ENCODE peak calls at places on chromosome 14, in ten cellular contexts. J is pancreas, E is BE2C, P is cardiac muscle cell, B is tibial artery, Y is ovary, U is Peyer's patch, M is heart right ventricle, Q is stomach, D is uterus. F is an unnamed sample.
A peak's percentile ranks its signal among the peaks of the same experiment; 100 is the strongest.

GRCh38 chr14:96400495-96400894 is 8.6 kb downstream of the AK7 start:
- DNase-seq in J (no peak), Y (no peak), E (no peak), D (no peak), P (no peak), M (no peak), B (no peak), U (no peak), Q (no peak), F (no peak)

GRCh38 chr14:100610511-100611217 is 23.4 kb upstream of the BEGAIN start:
- DNase-seq in J (no peak), D (peak; percentile 7), P (no peak), B (peak; percentile 43), M (no peak), E (no peak), Q (no peak), Y (no peak), U (no peak), F (no peak)

GRCh38 chr14:95808371-95808770 is 68.3 kb upstream of the TUNAR start:
- DNase-seq in M (no peak), Y (no peak), U (no peak), D (no peak), Q (no peak), E (no peak), B (no peak), P (no peak), J (no peak), F (no peak)

GRCh38 chr14:59359451-59360124 is 105.6 kb downstream of the GPR135 start:
- DNase-seq in Q (no peak), B (no peak), M (no peak), J (no peak), U (no peak), E (no peak), D (no peak), P (peak; percentile 61), Y (no peak), F (no peak)

GRCh38 chr14:35949933-35950332 is 123.8 kb downstream of the BRMS1L start:
- DNase-seq in E (no peak), U (no peak), J (no peak), M (no peak), Q (peak; percentile 46), B (no peak), P (peak; percentile 5), D (no peak), Y (no peak), F (no peak)

GRCh38 chr14:39469094-39469710 is 37.0 kb upstream of the FBXO33 start:
- DNase-seq in U (peak; percentile 20), P (peak; percentile 30), Q (no peak), M (no peak), B (no peak), Y (no peak), D (no peak), E (peak; percentile 55), J (no peak), F (peak; percentile 21)

GRCh38 chr14:74611672-74612345 is at the start of gene LTBP2:
- DNase-seq in P (peak; percentile 42), Y (no peak), U (no peak), Q (no peak), M (no peak), J (no peak), E (no peak), B (peak; percentile 72), D (peak; percentile 60), F (peak; percentile 46)

GRCh38 chr14:73467377-73467776 is 9.0 kb upstream of the NUMB start:
- DNase-seq in E (peak; percentile 17), Q (no peak), D (no peak), B (no peak), U (no peak), J (no peak), P (peak; percentile 74), Y (no peak), M (no peak), F (no peak)

GRCh38 chr14:75090353-75090752 is 20.9 kb downstream of the ZC2HC1C start:
- DNase-seq in P (no peak), U (no peak), Y (no peak), J (no peak), E (no peak), B (no peak), D (no peak), Q (no peak), M (no peak), F (no peak)

GRCh38 chr14:95511687-95512086 is 4.8 kb downstream of the SYNE3 start:
- DNase-seq in Y (no peak), J (no peak), D (no peak), E (no peak), Q (no peak), U (no peak), P (no peak), M (no peak), B (no peak), F (no peak)

GRCh38 chr14:66009104-66009503 is 477.1 kb upstream of the CCDC196 start:
- DNase-seq in Q (no peak), U (no peak), Y (no peak), M (no peak), E (no peak), P (peak; percentile 97), D (no peak), J (no peak), B (no peak), F (no peak)

GRCh38 chr14:83714141-83714540 is 1815.8 kb upstream of the FLRT2 start:
- DNase-seq in B (no peak), D (no peak), E (no peak), Y (no peak), J (no peak), P (no peak), M (no peak), U (no peak), Q (no peak), F (no peak)

GRCh38 chr14:78798757-78799156 is 628.6 kb downstream of the NRXN3 start:
- DNase-seq in E (no peak), U (no peak), D (no peak), Y (no peak), J (no peak), Q (no peak), P (no peak), B (no peak), M (no peak), F (no peak)

GRCh38 chr14:56870336-56870735 is 60.1 kb upstream of the OTX2 start:
- DNase-seq in B (no peak), D (no peak), M (no peak), Y (no peak), U (no peak), P (no peak), J (no peak), E (no peak), Q (no peak), F (no peak)
- H3K4me1 ChIP-seq in B (no peaks in the 10 kb centered on the region), D (no peaks in the 10 kb centered on the region), M (no peaks in the 10 kb centered on the region), Y (no peaks in the 10 kb centered on the region), U (no peaks in the 10 kb centered on the region), P (no peaks in the 10 kb centered on the region), J (no peaks in the 10 kb centered on the region), E (no peaks in the 10 kb centered on the region), Q (no peaks in the 10 kb centered on the region), F (peaks cover 4% of the 10 kb centered on the region)

DNA sequence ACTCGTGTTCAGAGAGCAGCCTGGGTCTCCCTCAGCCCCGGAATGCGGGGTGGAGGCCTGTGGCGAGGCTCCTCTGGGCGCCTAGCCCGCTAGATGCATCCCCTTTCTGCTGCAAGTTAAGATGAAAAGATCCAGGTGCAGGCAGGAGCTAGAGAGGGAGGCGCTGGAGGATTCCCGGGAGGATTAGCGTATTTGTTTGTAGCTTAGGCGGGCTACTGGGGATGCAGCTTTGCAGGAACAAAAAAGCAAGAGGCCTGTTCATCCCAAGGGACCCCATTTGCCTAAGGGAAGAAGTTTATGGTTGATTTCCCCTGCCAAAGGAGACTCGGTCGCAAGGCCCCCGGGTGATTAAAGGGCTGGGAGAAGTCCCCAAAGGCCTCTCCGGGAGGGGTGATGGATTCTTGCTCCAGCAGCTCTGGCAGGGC is 818 bp downstream of the CCDC177 start:
- DNase-seq in Q (no peak), U (no peak), P (peak; percentile 25), D (no peak), J (no peak), M (no peak), B (no peak), E (peak; percentile 53), Y (peak; percentile 39), F (no peak)
- H3K4me3 ChIP-seq in Q (peak overlapping the region; percentile 21), U (no peak overlapping the region), P (no peak overlapping the region), D (no peak overlapping the region), J (no peak overlapping the region), M (peak overlapping the region; percentile 39), B (no peak overlapping the region), E (peak overlapping the region; percentile 61), Y (no peak overlapping the region), F (peak overlapping the region; percentile 29)

DNA sequence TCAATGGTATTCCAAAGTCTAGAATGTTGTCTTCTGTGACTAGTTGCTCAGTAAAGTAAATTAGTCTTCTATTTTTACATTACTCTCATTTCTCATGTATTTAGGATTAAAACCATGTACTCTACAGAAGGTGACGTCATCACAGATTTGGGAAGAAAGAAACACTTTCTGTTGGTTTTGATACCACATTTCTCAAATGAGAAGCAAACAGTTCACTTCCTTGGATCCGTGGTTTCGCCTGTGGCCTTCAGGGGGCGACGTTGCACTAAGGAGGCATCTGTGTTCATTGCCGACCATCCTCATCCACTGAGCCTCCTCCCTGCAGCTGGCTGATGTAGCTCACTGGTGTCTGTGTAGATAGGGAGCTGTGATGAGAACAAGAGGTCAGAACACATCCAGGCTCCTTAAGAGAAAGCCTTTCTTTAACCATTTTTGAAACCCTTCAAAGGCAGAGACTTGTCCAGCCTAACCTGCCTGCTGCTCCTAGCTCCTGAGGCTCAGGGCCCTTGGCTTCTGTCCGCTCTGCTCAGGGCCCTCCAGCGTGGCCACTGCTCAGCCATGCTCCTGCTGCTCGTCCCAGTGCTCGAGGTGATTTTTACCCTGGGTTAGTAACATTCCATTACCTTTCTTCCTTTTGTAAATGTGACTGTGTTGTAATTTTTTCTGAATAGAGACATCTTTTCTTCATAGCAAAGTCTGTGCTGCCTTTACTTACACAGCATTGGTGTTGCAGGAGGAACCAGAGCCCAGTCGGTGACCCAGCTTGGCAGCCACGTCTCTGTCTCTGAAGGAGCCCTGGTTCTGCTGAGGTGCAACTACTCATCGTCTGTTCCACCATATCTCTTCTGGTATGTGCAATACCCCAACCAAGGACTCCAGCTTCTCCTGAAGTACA is 220.6 kb upstream of the OR4E1 start:
- DNase-seq in P (peak; percentile 10), Y (no peak), U (peak; percentile 21), Q (peak; percentile 38), B (no peak), M (no peak), J (no peak), E (peak; percentile 22), D (no peak), F (peak; percentile 23)
- TF ChIP-seq CTCF in P (peak; percentile 39), Y (no peak), U (peak; percentile 25), Q (no peak), B (no peak), M (no peak), J (no peak), E (peak; percentile 55), D (no peak), F (no peak)

DNA sequence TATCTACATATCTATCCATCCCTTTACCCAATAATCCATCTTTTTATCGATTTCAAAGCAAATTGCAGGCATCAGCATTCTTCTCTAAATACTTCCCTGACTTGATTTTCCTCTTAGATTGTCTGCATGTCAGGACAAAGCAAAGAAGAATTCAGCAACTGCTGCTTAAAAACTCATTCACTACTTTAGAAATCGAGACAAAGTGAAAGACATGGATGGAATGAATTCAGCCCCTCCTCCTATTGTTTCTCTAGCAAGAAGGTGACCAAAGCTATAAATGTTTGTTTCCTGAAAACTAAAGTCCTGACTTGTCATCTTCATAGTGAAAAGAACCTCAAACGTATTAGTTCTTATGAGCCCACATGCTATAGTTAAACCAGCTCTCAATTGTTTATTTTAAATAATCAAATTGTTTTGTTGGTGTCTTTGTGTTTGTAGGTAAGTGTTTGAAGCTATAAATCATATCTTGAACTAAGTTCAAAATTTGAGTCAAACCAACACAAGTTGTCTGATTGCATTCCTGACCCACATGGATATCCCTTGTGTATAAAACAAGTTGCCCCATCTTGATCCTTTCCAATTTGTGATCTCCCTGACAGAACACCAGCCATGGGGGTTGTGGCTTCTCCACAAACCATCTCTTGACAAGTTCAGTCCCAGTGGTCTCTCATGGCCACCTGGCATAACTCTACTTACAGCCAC is 58.6 kb upstream of the ARHGAP5 start:
- DNase-seq in M (no peak), P (no peak), U (no peak), B (no peak), E (no peak), D (no peak), J (no peak), Y (no peak), Q (no peak), F (no peak)
- H3K4me1 ChIP-seq in M (peaks cover 59% of the 10 kb centered on the region), P (peaks cover 19% of the 10 kb centered on the region), U (no peaks in the 10 kb centered on the region), B (peaks cover 8% of the 10 kb centered on the region), E (no peaks in the 10 kb centered on the region), D (no peaks in the 10 kb centered on the region), J (no peaks in the 10 kb centered on the region), Y (no peaks in the 10 kb centered on the region), Q (no peaks in the 10 kb centered on the region), F (peaks cover 16% of the 10 kb centered on the region)